ENCODE peak calls at places on chromosomes 16 and 17, in ten cellular contexts. M is EL; D is activated CD8-positive, alpha-beta memory T cell treated with anti-CD3 and anti-CD28 coated beads for 1 hour; Q is activated naive CD4-positive, alpha-beta T cell; G is BJ; X is OCI-LY7; J is HS-5; L is stimulated activated CD8-positive, alpha-beta memory T cell treated with anti-CD3 and anti-CD28 coated beads, Interleukin-4, amount 100 ng/mL, for 1 hour; F is left colon; Z is substantia nigra. V is an unnamed sample.

GRCh38 chr17:71986886-71987285 is 133.9 kb upstream of the SOX9 start:
- DNase-seq in M (no peak), D (no peak), Q (no peak), G (no peak), X (no peak), J (no peak), L (no peak), F (no peak), Z (no peak), V (no peak)

GRCh38 chr17:29929006-29929543 is 953 bp downstream of the SSH2 start:
- DNase-seq in M (peak; percentile 67), D (no peak), Q (no peak), G (no peak), X (peak; percentile 63), J (no peak), L (no peak), F (peak; percentile 45), Z (no peak), V (no peak)

GRCh38 chr17:29590979-29591736 is 1.7 kb upstream of the GIT1 start:
- DNase-seq in M (peak; percentile 71), D (no peak), Q (no peak), G (no peak), X (peak; percentile 37), J (no peak), L (no peak), F (no peak), Z (peak; percentile 50), V (no peak)

GRCh38 chr16:1159325-1159972 is 6.5 kb downstream of the CACNA1H start:
- DNase-seq in M (no peak), D (no peak), Q (no peak), G (no peak), X (no peak), J (no peak), L (no peak), F (no peak), Z (no peak), V (no peak)

GRCh38 chr17:50708050-50709000 is 611 bp upstream of the ANKRD40 start:
- DNase-seq in M (peak; percentile 36), D (no peak), Q (no peak), G (no peak), X (peak; percentile 50), J (no peak), L (no peak), F (no peak), Z (no peak), V (no peak)

GRCh38 chr17:3532106-3532858 is 25.3 kb downstream of the TRPV3 start:
- DNase-seq in M (no peak), D (no peak), Q (no peak), G (no peak), X (no peak), J (no peak), L (no peak), F (no peak), Z (peak; percentile 64), V (no peak)

GRCh38 chr17:33950061-33950460 is 305.0 kb upstream of the CCL2 start:
- DNase-seq in M (no peak), D (no peak), Q (no peak), G (no peak), X (no peak), J (no peak), L (no peak), F (no peak), Z (no peak), V (no peak)

GRCh38 chr16:85722066-85722465 is 28.8 kb downstream of the C16orf74 start:
- DNase-seq in M (no peak), D (no peak), Q (no peak), G (no peak), X (no peak), J (no peak), L (no peak), F (no peak), Z (no peak), V (no peak)

GRCh38 chr16:80144191-80144590 is 396.6 kb upstream of the DYNLRB2 start:
- DNase-seq in M (no peak), D (no peak), Q (no peak), G (no peak), X (no peak), J (no peak), L (no peak), F (no peak), Z (no peak), V (no peak)

GRCh38 chr16:50953266-50953665 is 197.8 kb downstream of the SALL1 start:
- DNase-seq in M (no peak), D (no peak), Q (no peak), G (no peak), X (no peak), J (no peak), L (no peak), F (no peak), Z (no peak), V (no peak)

GRCh38 chr16:2744711-2745110 is 7.7 kb upstream of the SRRM2 start:
- DNase-seq in M (no peak), D (no peak), Q (no peak), G (no peak), X (no peak), J (no peak), L (no peak), F (no peak), Z (no peak), V (no peak)